ENCODE peak calls at places on chromosomes 3 and 15, in seven cellular contexts. One of them, this sample, is unnamed.

GRCh38 chr15:67850995-67851535 is 11.2 kb upstream of the RNU6-1 start:
- DNase-seq in cardiac muscle cell: peak; percentile 65
- DNase-seq in adrenal gland: peak; percentile 74
- DNase-seq in body of pancreas: no peak
- DNase-seq in hepatocyte: no peak
- DNase-seq in HCT116: peak; percentile 28
- DNase-seq in tibial nerve: no peak
- DNase-seq in this sample: peak; percentile 66

GRCh38 chr3:87494264-87494663 is 217.9 kb upstream of the POU1F1 start:
- DNase-seq in cardiac muscle cell: no peak
- DNase-seq in adrenal gland: no peak
- DNase-seq in body of pancreas: no peak
- DNase-seq in hepatocyte: no peak
- DNase-seq in HCT116: no peak
- DNase-seq in tibial nerve: no peak
- DNase-seq in this sample: no peak

GRCh38 chr3:76724706-76725105 is 315.2 kb upstream of the ROBO2 start:
- DNase-seq in cardiac muscle cell: no peak
- DNase-seq in adrenal gland: no peak
- DNase-seq in body of pancreas: no peak
- DNase-seq in hepatocyte: peak; percentile 49
- DNase-seq in HCT116: no peak
- DNase-seq in tibial nerve: no peak
- DNase-seq in this sample: no peak

GRCh38 chr15:44064706-44065105 is 130.4 kb downstream of the FRMD5 start:
- DNase-seq in cardiac muscle cell: no peak
- DNase-seq in adrenal gland: no peak
- DNase-seq in body of pancreas: no peak
- DNase-seq in hepatocyte: no peak
- DNase-seq in HCT116: no peak
- DNase-seq in tibial nerve: no peak
- DNase-seq in this sample: no peak

GRCh38 chr3:136728918-136729317 is 23.3 kb downstream of the STAG1 start:
- DNase-seq in cardiac muscle cell: peak; percentile 76
- DNase-seq in adrenal gland: no peak
- DNase-seq in body of pancreas: no peak
- DNase-seq in hepatocyte: peak; percentile 18
- DNase-seq in HCT116: no peak
- DNase-seq in tibial nerve: no peak
- DNase-seq in this sample: no peak

GRCh38 chr3:127096256-127097008 is 96.5 kb upstream of the PRR23E start:
- DNase-seq in cardiac muscle cell: no peak
- DNase-seq in adrenal gland: no peak
- DNase-seq in body of pancreas: no peak
- DNase-seq in hepatocyte: no peak
- DNase-seq in HCT116: no peak
- DNase-seq in tibial nerve: no peak
- DNase-seq in this sample: no peak

GRCh38 chr15:55224892-55225291 is 28.2 kb upstream of the RSL24D1 start:
- DNase-seq in cardiac muscle cell: no peak
- DNase-seq in adrenal gland: no peak
- DNase-seq in body of pancreas: no peak
- DNase-seq in hepatocyte: peak; percentile 40
- DNase-seq in HCT116: no peak
- DNase-seq in tibial nerve: no peak
- DNase-seq in this sample: no peak

GRCh38 chr3:33067484-33067883 is 29.5 kb downstream of the GLB1 start:
- DNase-seq in cardiac muscle cell: peak; percentile 33
- DNase-seq in adrenal gland: no peak
- DNase-seq in body of pancreas: no peak
- DNase-seq in hepatocyte: no peak
- DNase-seq in HCT116: peak; percentile 12
- DNase-seq in tibial nerve: no peak
- DNase-seq in this sample: no peak

GRCh38 chr3:141878326-141878725 is 1.9 kb downstream of the ATP1B3 start:
- DNase-seq in cardiac muscle cell: no peak
- DNase-seq in adrenal gland: no peak
- DNase-seq in body of pancreas: no peak
- DNase-seq in hepatocyte: no peak
- DNase-seq in HCT116: no peak
- DNase-seq in tibial nerve: no peak
- DNase-seq in this sample: no peak

DNA sequence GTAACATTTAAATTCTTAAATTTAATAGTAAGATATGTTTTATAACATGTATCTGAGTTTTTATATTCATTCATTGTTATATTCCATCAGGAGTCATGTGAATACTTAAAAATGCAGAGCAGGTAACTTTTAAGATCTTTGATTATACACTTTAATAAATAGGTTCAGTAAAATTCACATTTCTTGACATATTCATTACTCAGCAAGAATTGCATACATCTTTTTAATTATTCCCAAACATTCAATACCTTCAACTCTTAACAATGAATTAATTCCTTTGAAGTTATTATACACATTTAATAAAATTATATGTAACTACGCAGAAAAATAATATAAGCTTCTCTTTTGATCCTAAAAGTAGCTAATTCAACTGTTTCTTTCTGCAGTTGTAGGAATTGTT is 105.4 kb downstream of the CNTN4 start:
- DNase-seq in cardiac muscle cell: no peak
- DNase-seq in adrenal gland: no peak
- DNase-seq in body of pancreas: no peak
- DNase-seq in hepatocyte: no peak
- DNase-seq in HCT116: no peak
- DNase-seq in tibial nerve: no peak
- DNase-seq in this sample: no peak
- H3K9me3 ChIP-seq in cardiac muscle cell: no peaks in the 10 kb centered on the region
- H3K9me3 ChIP-seq in adrenal gland: no peaks in the 10 kb centered on the region
- H3K9me3 ChIP-seq in body of pancreas: no peaks in the 10 kb centered on the region
- H3K9me3 ChIP-seq in hepatocyte: no peaks in the 10 kb centered on the region
- H3K9me3 ChIP-seq in HCT116: peaks cover 17% of the 10 kb centered on the region
- H3K9me3 ChIP-seq in tibial nerve: no peaks in the 10 kb centered on the region
- H3K9me3 ChIP-seq in this sample: no peaks in the 10 kb centered on the region

DNA sequence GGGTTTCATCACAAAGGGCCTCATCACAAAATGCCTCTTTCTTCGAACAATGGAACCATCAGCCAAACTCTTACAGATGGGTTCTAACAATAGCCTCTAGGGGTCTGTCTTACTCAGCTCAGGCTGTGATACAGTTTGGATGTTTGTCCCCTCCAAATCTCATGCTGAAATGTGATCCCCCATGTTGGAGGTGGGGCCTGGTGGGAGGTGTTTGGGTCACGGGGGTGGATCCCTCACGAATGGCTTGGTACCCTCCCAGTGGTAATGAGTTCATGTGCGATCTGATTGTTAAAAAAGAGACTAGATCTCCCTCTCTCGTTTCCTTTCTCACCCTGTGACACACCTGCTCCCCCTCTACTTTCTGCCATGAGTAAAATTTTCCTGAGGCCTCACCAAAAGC is 47.9 kb upstream of the LIPC start:
- DNase-seq in cardiac muscle cell: no peak
- DNase-seq in adrenal gland: no peak
- DNase-seq in body of pancreas: no peak
- DNase-seq in hepatocyte: no peak
- DNase-seq in HCT116: no peak
- DNase-seq in tibial nerve: no peak
- DNase-seq in this sample: no peak
- TF ChIP-seq CTCF in cardiac muscle cell: no peak
- TF ChIP-seq CTCF in adrenal gland: no peak
- TF ChIP-seq CTCF in body of pancreas: no peak
- TF ChIP-seq CTCF in hepatocyte: no peak
- TF ChIP-seq CTCF in HCT116: no peak
- TF ChIP-seq CTCF in tibial nerve: no peak
- TF ChIP-seq CTCF in this sample: no peak

DNA sequence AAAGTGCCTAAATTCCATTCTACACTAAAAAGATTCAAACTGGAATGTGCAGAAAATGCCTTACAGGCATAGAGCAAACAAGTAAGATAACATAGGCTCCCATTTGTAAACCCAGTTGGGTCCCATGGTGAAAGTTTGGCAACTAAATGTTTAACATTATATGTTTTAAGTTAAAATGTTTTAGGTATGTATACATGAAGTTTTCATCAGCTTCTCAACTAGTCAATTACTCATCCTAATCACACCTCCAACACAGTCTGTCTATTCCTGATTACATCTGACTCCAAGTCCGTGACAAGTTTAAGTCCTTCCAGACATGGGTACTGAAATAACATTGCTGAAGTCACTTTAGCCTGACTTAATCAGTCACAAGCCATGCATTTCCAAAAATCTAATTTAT is 25.0 kb downstream of the MYLK start:
- DNase-seq in cardiac muscle cell: no peak
- DNase-seq in adrenal gland: no peak
- DNase-seq in body of pancreas: no peak
- DNase-seq in hepatocyte: no peak
- DNase-seq in HCT116: no peak
- DNase-seq in tibial nerve: no peak
- DNase-seq in this sample: no peak
- H3K9me3 ChIP-seq in cardiac muscle cell: no peaks in the 10 kb centered on the region
- H3K9me3 ChIP-seq in adrenal gland: no peaks in the 10 kb centered on the region
- H3K9me3 ChIP-seq in body of pancreas: no peaks in the 10 kb centered on the region
- H3K9me3 ChIP-seq in hepatocyte: no peaks in the 10 kb centered on the region
- H3K9me3 ChIP-seq in HCT116: no peaks in the 10 kb centered on the region
- H3K9me3 ChIP-seq in tibial nerve: no peaks in the 10 kb centered on the region
- H3K9me3 ChIP-seq in this sample: peaks cover 5% of the 10 kb centered on the region

GRCh38 chr3:142912440-142913172 is 23.7 kb upstream of the PCOLCE2 start:
- DNase-seq in cardiac muscle cell: no peak
- DNase-seq in adrenal gland: no peak
- DNase-seq in body of pancreas: no peak
- DNase-seq in hepatocyte: no peak
- DNase-seq in HCT116: no peak
- DNase-seq in tibial nerve: no peak
- DNase-seq in this sample: no peak

GRCh38 chr3:142916611-142917010 is 27.7 kb upstream of the PCOLCE2 start:
- DNase-seq in cardiac muscle cell: no peak
- DNase-seq in adrenal gland: no peak
- DNase-seq in body of pancreas: no peak
- DNase-seq in hepatocyte: no peak
- DNase-seq in HCT116: no peak
- DNase-seq in tibial nerve: no peak
- DNase-seq in this sample: no peak

GRCh38 chr3:142913432-142913831 is 24.5 kb upstream of the PCOLCE2 start:
- DNase-seq in cardiac muscle cell: no peak
- DNase-seq in adrenal gland: no peak
- DNase-seq in body of pancreas: no peak
- DNase-seq in hepatocyte: no peak
- DNase-seq in HCT116: no peak
- DNase-seq in tibial nerve: no peak
- DNase-seq in this sample: no peak

GRCh38 chr3:142914286-142914811 is 25.5 kb upstream of the PCOLCE2 start:
- DNase-seq in cardiac muscle cell: no peak
- DNase-seq in adrenal gland: no peak
- DNase-seq in body of pancreas: no peak
- DNase-seq in hepatocyte: no peak
- DNase-seq in HCT116: no peak
- DNase-seq in tibial nerve: no peak
- DNase-seq in this sample: no peak

GRCh38 chr3:142915636-142916035 is 26.8 kb upstream of the PCOLCE2 start:
- DNase-seq in cardiac muscle cell: no peak
- DNase-seq in adrenal gland: no peak
- DNase-seq in body of pancreas: no peak
- DNase-seq in hepatocyte: no peak
- DNase-seq in HCT116: no peak
- DNase-seq in tibial nerve: no peak
- DNase-seq in this sample: no peak
- TF ChIP-seq CTCF in cardiac muscle cell: no peak
- TF ChIP-seq CTCF in adrenal gland: no peak
- TF ChIP-seq CTCF in body of pancreas: no peak
- TF ChIP-seq CTCF in hepatocyte: no peak
- TF ChIP-seq CTCF in HCT116: no peak
- TF ChIP-seq CTCF in tibial nerve: no peak
- TF ChIP-seq CTCF in this sample: no peak

DNA sequence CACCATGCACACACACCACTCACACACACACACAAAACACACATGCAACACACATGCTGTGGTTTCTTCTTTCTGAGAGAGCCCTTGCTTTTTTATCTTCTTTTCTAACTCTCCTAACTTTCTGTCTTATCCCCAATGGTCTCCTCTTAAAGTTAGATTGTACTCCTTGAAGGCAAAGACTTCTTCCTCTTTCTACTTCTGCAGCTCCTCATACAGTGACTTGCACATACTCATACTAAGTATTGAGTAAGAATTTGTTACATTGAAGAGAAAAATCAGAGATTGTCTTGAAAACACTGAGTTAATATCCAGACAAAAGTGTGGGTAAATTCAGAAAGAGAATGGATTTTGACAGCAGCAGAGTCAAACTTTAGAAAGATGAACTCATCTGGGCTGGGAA is 64.4 kb downstream of the GTPBP8 start:
- DNase-seq in cardiac muscle cell: peak; percentile 1
- DNase-seq in adrenal gland: no peak
- DNase-seq in body of pancreas: no peak
- DNase-seq in hepatocyte: no peak
- DNase-seq in HCT116: no peak
- DNase-seq in tibial nerve: no peak
- DNase-seq in this sample: no peak
- H3K9me3 ChIP-seq in cardiac muscle cell: no peaks in the 10 kb centered on the region
- H3K9me3 ChIP-seq in adrenal gland: no peaks in the 10 kb centered on the region
- H3K9me3 ChIP-seq in body of pancreas: no peaks in the 10 kb centered on the region
- H3K9me3 ChIP-seq in hepatocyte: no peaks in the 10 kb centered on the region
- H3K9me3 ChIP-seq in HCT116: no peaks in the 10 kb centered on the region
- H3K9me3 ChIP-seq in tibial nerve: no peaks in the 10 kb centered on the region
- H3K9me3 ChIP-seq in this sample: no peaks in the 10 kb centered on the region

This sample was measured in lower lobe of right lung.